ENCODE peak calls at places on chromosomes 12 and 14, in five cellular contexts. F is anterior cingulate cortex, G is IMR-90, A is foreskin keratinocyte, W is SK-N-SH. C is an unnamed sample.

GRCh38 chr14:73457935-73458218 is 469 bp downstream of the NUMB start:
- DNase-seq in F (no peak), G (no peak), A (no peak), W (peak), C (no peak)

GRCh38 chr14:67533754-67534085 is 630 bp downstream of the PLEKHH1 start:
- DNase-seq in F (no peak), G (no peak), A (no peak), W (no peak), C (no peak)

GRCh38 chr12:630656-631632 is 32.3 kb downstream of the NINJ2 start:
- DNase-seq in F (no peak), G (no peak), A (no peak), W (no peak), C (no peak)

GRCh38 chr12:112685321-112685720 is 106.2 kb upstream of the RPH3A start:
- DNase-seq in F (no peak), G (no peak), A (no peak), W (no peak), C (no peak)

GRCh38 chr12:33795536-33795935 is 226.8 kb upstream of the ALG10 start:
- DNase-seq in F (no peak), G (no peak), A (peak), W (no peak), C (no peak)

GRCh38 chr14:104299993-104300761 is 161.8 kb downstream of the KIF26A start:
- DNase-seq in F (no peak), G (no peak), A (no peak), W (peak), C (no peak)

GRCh38 chr12:53515291-53515680 is 8.0 kb upstream of the NPFF start:
- DNase-seq in F (no peak), G (no peak), A (no peak), W (no peak), C (no peak)

GRCh38 chr12:108635201-108635996 is 1.7 kb upstream of the SELPLG start:
- DNase-seq in F (no peak), G (peak), A (no peak), W (no peak), C (peak)

GRCh38 chr12:65962921-65963883 is 138.9 kb downstream of the HMGA2 start:
- DNase-seq in F (no peak), G (no peak), A (no peak), W (peak), C (no peak)

GRCh38 chr14:32209471-32209870 is 6.4 kb upstream of the RNU6-8 start:
- DNase-seq in F (no peak), G (no peak), A (no peak), W (no peak), C (no peak)

GRCh38 chr14:81332725-81333124 is 67.4 kb downstream of the STON2 start:
- DNase-seq in F (no peak), G (no peak), A (no peak), W (no peak), C (no peak)

C was measured in fibroblast of villous mesenchyme.